ENCODE peak calls at places on chromosomes 5 and 9, in nine cellular contexts. V is keratinocyte, E is MM.1S, B is GM23338, Y is GM23248, S is GM12878, U is neural progenitor cell, Q is fibroblast of lung, L is hepatocyte. I is an unnamed sample.

GRCh38 chr5:36919238-36919637 is 42.7 kb downstream of the NIPBL start:
- DNase-seq in V (no peak), E (no peak), B (no peak), Y (no peak), S (no peak), U (no peak), Q (no peak), L (no peak), I (no peak)

GRCh38 chr5:156094001-156094400 is 233.0 kb upstream of the SGCD start:
- DNase-seq in V (no peak), E (no peak), B (peak), Y (peak), S (no peak), U (peak), Q (no peak), L (no peak), I (no peak)

GRCh38 chr5:92652735-92653134 is 928.3 kb downstream of the NR2F1-AS1 start:
- DNase-seq in V (no peak), E (peak), B (no peak), Y (peak), S (no peak), U (no peak), Q (peak), L (peak), I (no peak)

GRCh38 chr5:71533142-71533541 is 54.0 kb upstream of the MCCC2 start:
- DNase-seq in V (no peak), E (no peak), B (no peak), Y (peak), S (no peak), U (no peak), Q (peak), L (no peak), I (no peak)

GRCh38 chr5:11792621-11793020 is 111.6 kb downstream of the CTNND2 start:
- DNase-seq in V (no peak), E (no peak), B (no peak), Y (no peak), S (no peak), U (no peak), Q (no peak), L (no peak), I (no peak)

GRCh38 chr5:179180921-179181645 is 120.9 kb downstream of the ZNF354C start:
- DNase-seq in V (no peak), E (no peak), B (no peak), Y (no peak), S (no peak), U (no peak), Q (no peak), L (no peak), I (no peak)

GRCh38 chr5:17132444-17133083 is 84.9 kb upstream of the BASP1 start:
- DNase-seq in V (no peak), E (peak), B (peak), Y (peak), S (no peak), U (peak), Q (peak), L (peak), I (no peak)

GRCh38 chr9:9352877-9353481 is 1259.8 kb downstream of the PTPRD start:
- DNase-seq in V (no peak), E (no peak), B (peak), Y (peak), S (no peak), U (peak), Q (peak), L (peak), I (no peak)

GRCh38 chr5:180470966-180471582 is 23.1 kb upstream of the CNOT6 start:
- DNase-seq in V (no peak), E (peak), B (peak), Y (peak), S (no peak), U (peak), Q (peak), L (peak), I (peak)

GRCh38 chr5:125485003-125485641 is 738.7 kb upstream of the ZNF608 start:
- DNase-seq in V (peak), E (no peak), B (peak), Y (peak), S (no peak), U (peak), Q (peak), L (peak), I (peak)

GRCh38 chr5:5716665-5717064 is 294.2 kb downstream of the ICE1 start:
- DNase-seq in V (no peak), E (no peak), B (no peak), Y (no peak), S (no peak), U (no peak), Q (no peak), L (no peak), I (no peak)

GRCh38 chr9:15250013-15250412 is 57.0 kb downstream of the TTC39B start:
- DNase-seq in V (no peak), E (no peak), B (peak), Y (no peak), S (no peak), U (peak), Q (no peak), L (no peak), I (no peak)

GRCh38 chr9:107208121-107208520 is 75.0 kb upstream of the RAD23B start:
- DNase-seq in V (no peak), E (no peak), B (no peak), Y (peak), S (no peak), U (no peak), Q (peak), L (no peak), I (no peak)

GRCh38 chr9:78133751-78134150 is 102.1 kb upstream of the CEP78 start:
- DNase-seq in V (no peak), E (peak), B (no peak), Y (peak), S (no peak), U (no peak), Q (no peak), L (no peak), I (peak)

GRCh38 chr5:52809884-52810283 is 22.2 kb downstream of the ITGA1 start:
- DNase-seq in V (no peak), E (no peak), B (no peak), Y (peak), S (no peak), U (no peak), Q (peak), L (no peak), I (peak)

GRCh38 chr9:113290052-113290607 is 13.0 kb downstream of the RNF183 start:
- DNase-seq in V (no peak), E (no peak), B (no peak), Y (no peak), S (no peak), U (no peak), Q (no peak), L (no peak), I (no peak)

GRCh38 chr5:26024774-26025173 is 1013.6 kb downstream of the CDH9 start:
- DNase-seq in V (no peak), E (no peak), B (peak), Y (no peak), S (no peak), U (peak), Q (no peak), L (no peak), I (no peak)

GRCh38 chr5:157271740-157272271 is 5.9 kb downstream of the CYFIP2 start:
- DNase-seq in V (no peak), E (peak), B (no peak), Y (no peak), S (peak), U (no peak), Q (no peak), L (no peak), I (no peak)

GRCh38 chr5:178143901-178144300 is 9.8 kb downstream of the NHP2 start:
- DNase-seq in V (no peak), E (no peak), B (no peak), Y (no peak), S (no peak), U (no peak), Q (peak), L (no peak), I (no peak)

DNA sequence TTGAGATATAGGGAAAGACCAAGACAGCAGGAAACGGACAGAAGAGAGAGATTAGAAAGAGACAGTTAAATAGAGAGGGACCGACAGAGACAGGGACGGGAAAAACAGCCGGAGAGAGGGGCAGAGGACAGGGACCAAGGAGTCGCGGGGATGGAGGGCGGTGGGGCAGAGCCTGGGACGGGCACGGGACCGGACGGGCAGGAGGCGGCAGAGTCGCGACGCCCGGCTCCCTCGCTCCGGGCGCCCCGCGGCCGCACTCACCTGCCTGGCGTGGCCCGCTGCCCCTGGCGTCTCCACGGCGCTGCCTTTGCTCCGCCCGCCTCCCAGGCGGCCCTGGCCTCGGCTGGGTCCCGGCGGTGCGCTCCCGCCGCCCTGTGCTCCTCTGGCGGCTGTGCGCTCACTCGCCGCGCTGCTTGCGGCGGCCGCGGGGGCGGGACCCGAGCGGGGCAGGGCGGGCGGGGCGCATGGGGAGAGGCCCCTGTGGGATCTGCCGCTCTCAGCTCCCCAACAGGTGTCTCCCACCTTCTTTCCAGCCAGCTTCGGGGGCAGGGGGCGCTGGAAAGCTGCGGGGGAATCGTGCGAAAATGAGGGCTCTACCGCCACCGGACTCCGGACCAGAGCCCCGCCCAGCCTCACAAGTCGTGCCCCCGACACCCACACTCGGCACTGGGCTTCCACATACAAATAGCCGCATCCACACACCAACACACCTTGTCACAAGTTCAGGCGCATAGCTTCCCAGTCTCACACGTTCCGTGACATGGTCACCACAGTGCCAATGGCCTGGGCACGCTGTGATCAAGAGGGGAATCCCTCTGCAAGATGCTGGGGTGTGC is at the start of gene ARID3C:
- DNase-seq in V (no peak), E (peak), B (peak), Y (peak), S (no peak), U (peak), Q (no peak), L (peak), I (peak)
- TF ChIP-seq EZH2 in V (peak), E (no peak), B (peak), Y (peak), S (peak), U (peak), Q (peak), L (peak), I (no peak)

GRCh38 chr5:94853122-94853521 is 234.7 kb downstream of the SLF1 start:
- DNase-seq in V (no peak), E (no peak), B (peak), Y (no peak), S (no peak), U (no peak), Q (no peak), L (no peak), I (no peak)

GRCh38 chr5:94849821-94850736 is 231.6 kb downstream of the SLF1 start:
- DNase-seq in V (no peak), E (peak), B (peak), Y (peak), S (peak), U (peak), Q (peak), L (peak), I (peak)

GRCh38 chr5:94847726-94848125 is 229.3 kb downstream of the SLF1 start:
- DNase-seq in V (no peak), E (no peak), B (no peak), Y (no peak), S (no peak), U (no peak), Q (no peak), L (no peak), I (no peak)

GRCh38 chr5:94849324-94849723 is 230.9 kb downstream of the SLF1 start:
- DNase-seq in V (no peak), E (no peak), B (peak), Y (no peak), S (no peak), U (peak), Q (no peak), L (no peak), I (no peak)

DNA sequence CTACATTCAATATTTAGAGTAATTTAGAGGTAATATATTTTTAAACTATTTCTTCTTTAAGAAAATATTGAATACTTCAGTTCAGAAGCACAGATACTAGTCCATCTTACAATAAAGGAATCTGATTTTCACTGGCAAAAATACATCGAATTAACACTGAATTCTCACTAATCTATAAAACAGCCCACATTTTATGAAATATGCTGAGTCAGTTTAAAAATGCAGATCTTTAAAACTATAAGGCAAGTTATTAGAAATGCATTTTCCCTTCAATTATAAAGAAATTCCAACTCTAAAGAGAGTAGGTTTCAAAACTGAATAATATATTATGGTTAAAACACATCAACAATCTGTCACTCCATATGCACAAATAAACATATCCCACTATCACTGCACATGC is 232.5 kb downstream of the SLF1 start:
- DNase-seq in V (no peak), E (no peak), B (no peak), Y (no peak), S (no peak), U (no peak), Q (no peak), L (no peak), I (no peak)
- H2AFZ ChIP-seq in V (no peak), E (no peak), B (no peak), Y (no peak), S (no peak), U (no peak), Q (no peak), L (no peak), I (no peak)

DNA sequence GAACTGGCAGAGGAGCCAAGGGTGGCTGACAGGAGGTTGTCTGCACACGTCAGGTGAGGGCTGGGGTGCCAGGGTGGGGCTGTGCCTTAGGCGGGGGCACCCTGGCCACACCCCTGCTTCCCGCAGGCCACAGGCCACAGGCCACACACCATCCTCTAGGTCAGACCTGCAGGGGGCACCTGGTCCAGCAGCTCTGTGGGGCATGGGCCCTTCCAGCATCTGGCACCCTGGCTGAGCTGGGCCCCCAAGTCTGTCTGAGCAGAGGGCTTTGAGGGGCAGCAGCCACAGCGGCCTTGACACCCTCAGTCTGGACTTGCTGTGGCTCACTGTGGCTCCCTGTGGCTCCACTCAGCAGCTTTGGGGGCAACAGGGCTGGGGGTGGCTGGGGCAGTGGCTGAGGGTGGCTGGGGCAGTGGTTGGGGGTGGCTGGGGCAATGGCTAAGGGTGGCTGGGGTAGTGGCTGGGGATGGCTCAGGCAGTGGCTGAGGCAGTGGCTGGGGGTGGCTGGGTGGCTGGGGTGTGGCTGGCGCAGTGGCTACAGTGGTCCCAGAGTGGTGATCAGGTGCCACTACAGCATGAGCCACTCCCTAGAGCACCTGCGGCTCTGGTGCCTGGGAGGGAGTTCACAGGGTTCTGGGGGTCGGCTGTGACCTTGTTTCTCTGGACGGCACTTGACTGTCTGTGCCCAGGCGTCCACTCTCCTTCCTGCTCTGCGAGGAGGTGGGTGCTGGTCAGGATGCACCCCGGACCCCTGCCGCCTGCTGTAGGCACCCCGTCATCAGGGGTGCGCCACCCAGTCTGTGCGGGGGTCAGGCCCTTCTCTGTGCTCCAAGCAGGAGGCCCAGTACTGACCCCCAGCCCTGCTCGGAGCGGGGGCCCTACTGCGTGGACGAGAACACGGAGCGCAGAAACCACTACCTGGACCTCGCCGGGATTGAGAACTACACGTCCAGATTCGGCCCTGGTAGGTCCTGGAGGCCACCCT is 27.1 kb downstream of the NKD2 start:
- DNase-seq in V (no peak), E (no peak), B (no peak), Y (no peak), S (no peak), U (no peak), Q (no peak), L (no peak), I (no peak)
- TF ChIP-seq EZH2 in V (no peak), E (no peak), B (no peak), Y (no peak), S (no peak), U (no peak), Q (no peak), L (no peak), I (no peak)

GRCh38 chr9:37626708-37627293 is 24.0 kb upstream of the FRMPD1 start:
- DNase-seq in V (no peak), E (no peak), B (no peak), Y (no peak), S (no peak), U (no peak), Q (no peak), L (no peak), I (peak)
- H2AFZ ChIP-seq in V (no peak), E (no peak), B (peak), Y (no peak), S (no peak), U (no peak), Q (no peak), L (no peak), I (no peak)

DNA sequence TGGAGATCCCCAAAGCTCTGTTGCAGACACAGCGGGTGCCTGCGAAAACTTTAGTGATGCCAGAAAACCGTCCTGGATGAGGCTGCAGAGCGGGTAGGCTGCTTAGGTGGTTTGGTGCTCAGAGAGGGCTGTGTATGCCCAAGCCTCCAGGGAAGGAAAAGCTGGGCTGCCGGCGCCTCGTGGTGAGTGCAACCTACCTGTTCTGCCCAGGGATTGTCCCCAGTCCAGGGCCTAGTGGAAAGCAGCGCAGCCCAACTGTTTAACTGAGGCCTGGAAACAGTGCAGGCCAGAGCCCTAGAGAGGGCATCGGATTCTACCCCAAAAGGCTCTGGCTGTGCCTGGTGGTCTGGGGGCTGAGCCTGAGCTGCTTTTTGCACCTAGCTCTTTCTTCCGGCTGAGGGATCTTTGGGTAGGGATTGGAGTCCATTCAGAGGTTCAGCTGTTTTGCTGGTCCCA is 2.8 kb downstream of the LMX1B start:
- DNase-seq in V (no peak), E (no peak), B (peak), Y (no peak), S (no peak), U (no peak), Q (no peak), L (no peak), I (peak)
- TF ChIP-seq EZH2 in V (no peak), E (no peak), B (peak), Y (no peak), S (no peak), U (no peak), Q (no peak), L (no peak), I (no peak)

I was measured in mammary epithelial cell.